ENCODE peak calls at places on chromosomes 11 and 22, in six cellular contexts. One of them, this sample, is unnamed.

GRCh38 chr11:8025816-8026215 is 38.7 kb downstream of the EIF3F start:
- DNase-seq in stimulated activated CD4-positive, alpha-beta T cell treated with anti-CD3 and anti-CD28 coated beads, Interleukin-4, amount 100 ng/mL, for 1 hour: no peak
- DNase-seq in epithelial cell of esophagus: peak; percentile 36
- DNase-seq in small intestine: no peak
- DNase-seq in NCI-H1105 treated with DMSO at 0.1 percent for 48 hours: no peak
- DNase-seq in iris pigment epithelial cell: peak; percentile 80
- DNase-seq in this sample: no peak

GRCh38 chr22:29346659-29347058 is 31.2 kb upstream of the RASL10A start:
- DNase-seq in NCI-H1105 treated with DMSO at 0.1 percent for 48 hours: no peak
- DNase-seq in iris pigment epithelial cell: no peak
- DNase-seq in stimulated activated CD4-positive, alpha-beta T cell treated with anti-CD3 and anti-CD28 coated beads, Interleukin-4, amount 100 ng/mL, for 1 hour: no peak
- DNase-seq in small intestine: no peak
- DNase-seq in epithelial cell of esophagus: no peak
- DNase-seq in this sample: no peak

GRCh38 chr22:27730649-27731433 is 70.7 kb downstream of the MN1 start:
- DNase-seq in NCI-H1105 treated with DMSO at 0.1 percent for 48 hours: no peak
- DNase-seq in stimulated activated CD4-positive, alpha-beta T cell treated with anti-CD3 and anti-CD28 coated beads, Interleukin-4, amount 100 ng/mL, for 1 hour: no peak
- DNase-seq in epithelial cell of esophagus: no peak
- DNase-seq in small intestine: no peak
- DNase-seq in iris pigment epithelial cell: no peak
- DNase-seq in this sample: no peak

GRCh38 chr22:31313366-31314147 is 21.3 kb upstream of the PIK3IP1 start:
- DNase-seq in NCI-H1105 treated with DMSO at 0.1 percent for 48 hours: peak; percentile 95
- DNase-seq in epithelial cell of esophagus: peak; percentile 95
- DNase-seq in iris pigment epithelial cell: peak; percentile 48
- DNase-seq in stimulated activated CD4-positive, alpha-beta T cell treated with anti-CD3 and anti-CD28 coated beads, Interleukin-4, amount 100 ng/mL, for 1 hour: peak; percentile 65
- DNase-seq in small intestine: peak; percentile 73
- DNase-seq in this sample: peak; percentile 61

GRCh38 chr11:82225930-82226329 is 507.7 kb downstream of the FAM181B start:
- DNase-seq in stimulated activated CD4-positive, alpha-beta T cell treated with anti-CD3 and anti-CD28 coated beads, Interleukin-4, amount 100 ng/mL, for 1 hour: no peak
- DNase-seq in small intestine: no peak
- DNase-seq in iris pigment epithelial cell: no peak
- DNase-seq in epithelial cell of esophagus: peak; percentile 4
- DNase-seq in NCI-H1105 treated with DMSO at 0.1 percent for 48 hours: peak; percentile 63
- DNase-seq in this sample: no peak

GRCh38 chr11:57458410-57459111 is 1.8 kb upstream of the RTN4RL2 start:
- DNase-seq in stimulated activated CD4-positive, alpha-beta T cell treated with anti-CD3 and anti-CD28 coated beads, Interleukin-4, amount 100 ng/mL, for 1 hour: peak; percentile 76
- DNase-seq in epithelial cell of esophagus: no peak
- DNase-seq in small intestine: no peak
- DNase-seq in NCI-H1105 treated with DMSO at 0.1 percent for 48 hours: peak; percentile 39
- DNase-seq in iris pigment epithelial cell: no peak
- DNase-seq in this sample: peak; percentile 56

GRCh38 chr11:32385998-32386397 is 49.3 kb downstream of the WT1 start:
- DNase-seq in stimulated activated CD4-positive, alpha-beta T cell treated with anti-CD3 and anti-CD28 coated beads, Interleukin-4, amount 100 ng/mL, for 1 hour: no peak
- DNase-seq in epithelial cell of esophagus: peak; percentile 60
- DNase-seq in NCI-H1105 treated with DMSO at 0.1 percent for 48 hours: peak; percentile 3
- DNase-seq in small intestine: peak; percentile 25
- DNase-seq in iris pigment epithelial cell: peak; percentile 51
- DNase-seq in this sample: peak; percentile 40

GRCh38 chr11:12827929-12828812 is 153.9 kb downstream of the TEAD1 start:
- DNase-seq in NCI-H1105 treated with DMSO at 0.1 percent for 48 hours: peak; percentile 98
- DNase-seq in epithelial cell of esophagus: peak; percentile 68
- DNase-seq in small intestine: peak; percentile 74
- DNase-seq in stimulated activated CD4-positive, alpha-beta T cell treated with anti-CD3 and anti-CD28 coated beads, Interleukin-4, amount 100 ng/mL, for 1 hour: no peak
- DNase-seq in iris pigment epithelial cell: peak; percentile 80
- DNase-seq in this sample: peak; percentile 70

GRCh38 chr11:74460481-74461154 is 6.7 kb downstream of the KCNE3 start:
- DNase-seq in NCI-H1105 treated with DMSO at 0.1 percent for 48 hours: no peak
- DNase-seq in epithelial cell of esophagus: peak; percentile 19
- DNase-seq in iris pigment epithelial cell: peak; percentile 78
- DNase-seq in stimulated activated CD4-positive, alpha-beta T cell treated with anti-CD3 and anti-CD28 coated beads, Interleukin-4, amount 100 ng/mL, for 1 hour: no peak
- DNase-seq in small intestine: no peak
- DNase-seq in this sample: no peak

GRCh38 chr11:12724301-12725046 is 50.3 kb downstream of the TEAD1 start:
- DNase-seq in iris pigment epithelial cell: peak; percentile 96
- DNase-seq in small intestine: peak; percentile 96
- DNase-seq in stimulated activated CD4-positive, alpha-beta T cell treated with anti-CD3 and anti-CD28 coated beads, Interleukin-4, amount 100 ng/mL, for 1 hour: no peak
- DNase-seq in epithelial cell of esophagus: peak; percentile 96
- DNase-seq in NCI-H1105 treated with DMSO at 0.1 percent for 48 hours: peak; percentile 99
- DNase-seq in this sample: peak; percentile 90

GRCh38 chr22:17779286-17780115 is 5.2 kb upstream of the BID start:
- DNase-seq in iris pigment epithelial cell: no peak
- DNase-seq in small intestine: no peak
- DNase-seq in NCI-H1105 treated with DMSO at 0.1 percent for 48 hours: no peak
- DNase-seq in stimulated activated CD4-positive, alpha-beta T cell treated with anti-CD3 and anti-CD28 coated beads, Interleukin-4, amount 100 ng/mL, for 1 hour: no peak
- DNase-seq in epithelial cell of esophagus: no peak
- DNase-seq in this sample: no peak

GRCh38 chr11:46359936-46360335 is 12.7 kb downstream of the DGKZ start:
- DNase-seq in iris pigment epithelial cell: no peak
- DNase-seq in NCI-H1105 treated with DMSO at 0.1 percent for 48 hours: no peak
- DNase-seq in small intestine: no peak
- DNase-seq in epithelial cell of esophagus: no peak
- DNase-seq in stimulated activated CD4-positive, alpha-beta T cell treated with anti-CD3 and anti-CD28 coated beads, Interleukin-4, amount 100 ng/mL, for 1 hour: no peak
- DNase-seq in this sample: no peak

GRCh38 chr11:6635082-6635932 is 16.1 kb upstream of the TPP1 start:
- DNase-seq in iris pigment epithelial cell: no peak
- DNase-seq in small intestine: peak; percentile 83
- DNase-seq in NCI-H1105 treated with DMSO at 0.1 percent for 48 hours: no peak
- DNase-seq in stimulated activated CD4-positive, alpha-beta T cell treated with anti-CD3 and anti-CD28 coated beads, Interleukin-4, amount 100 ng/mL, for 1 hour: no peak
- DNase-seq in epithelial cell of esophagus: no peak
- DNase-seq in this sample: no peak

GRCh38 chr22:28885939-28886338 is 2.6 kb downstream of the ZNRF3 start:
- DNase-seq in iris pigment epithelial cell: no peak
- DNase-seq in small intestine: peak; percentile 89
- DNase-seq in NCI-H1105 treated with DMSO at 0.1 percent for 48 hours: no peak
- DNase-seq in stimulated activated CD4-positive, alpha-beta T cell treated with anti-CD3 and anti-CD28 coated beads, Interleukin-4, amount 100 ng/mL, for 1 hour: no peak
- DNase-seq in epithelial cell of esophagus: no peak
- DNase-seq in this sample: no peak

GRCh38 chr11:104637652-104638170 is 260.5 kb downstream of the CASP12 start:
- DNase-seq in epithelial cell of esophagus: no peak
- DNase-seq in NCI-H1105 treated with DMSO at 0.1 percent for 48 hours: no peak
- DNase-seq in stimulated activated CD4-positive, alpha-beta T cell treated with anti-CD3 and anti-CD28 coated beads, Interleukin-4, amount 100 ng/mL, for 1 hour: no peak
- DNase-seq in iris pigment epithelial cell: peak; percentile 55
- DNase-seq in small intestine: no peak
- DNase-seq in this sample: no peak

GRCh38 chr11:117866526-117866925 is 9.9 kb downstream of the FXYD6 start:
- DNase-seq in iris pigment epithelial cell: no peak
- DNase-seq in small intestine: no peak
- DNase-seq in epithelial cell of esophagus: no peak
- DNase-seq in NCI-H1105 treated with DMSO at 0.1 percent for 48 hours: no peak
- DNase-seq in stimulated activated CD4-positive, alpha-beta T cell treated with anti-CD3 and anti-CD28 coated beads, Interleukin-4, amount 100 ng/mL, for 1 hour: no peak
- DNase-seq in this sample: no peak

GRCh38 chr22:40006641-40007040 is 11.9 kb downstream of the FAM83F start:
- DNase-seq in iris pigment epithelial cell: no peak
- DNase-seq in small intestine: no peak
- DNase-seq in NCI-H1105 treated with DMSO at 0.1 percent for 48 hours: no peak
- DNase-seq in epithelial cell of esophagus: no peak
- DNase-seq in stimulated activated CD4-positive, alpha-beta T cell treated with anti-CD3 and anti-CD28 coated beads, Interleukin-4, amount 100 ng/mL, for 1 hour: no peak
- DNase-seq in this sample: no peak

GRCh38 chr22:46737105-46737975 is 712 bp downstream of the CERK start:
- DNase-seq in small intestine: no peak
- DNase-seq in stimulated activated CD4-positive, alpha-beta T cell treated with anti-CD3 and anti-CD28 coated beads, Interleukin-4, amount 100 ng/mL, for 1 hour: peak; percentile 49
- DNase-seq in NCI-H1105 treated with DMSO at 0.1 percent for 48 hours: no peak
- DNase-seq in iris pigment epithelial cell: peak; percentile 54
- DNase-seq in epithelial cell of esophagus: peak; percentile 36
- DNase-seq in this sample: no peak

GRCh38 chr11:76270387-76270786 is 64.1 kb upstream of the WNT11 start:
- DNase-seq in stimulated activated CD4-positive, alpha-beta T cell treated with anti-CD3 and anti-CD28 coated beads, Interleukin-4, amount 100 ng/mL, for 1 hour: no peak
- DNase-seq in iris pigment epithelial cell: peak; percentile 9
- DNase-seq in small intestine: no peak
- DNase-seq in NCI-H1105 treated with DMSO at 0.1 percent for 48 hours: peak; percentile 65
- DNase-seq in epithelial cell of esophagus: peak; percentile 59
- DNase-seq in this sample: peak; percentile 63

GRCh38 chr11:28072321-28072720 is 35.6 kb downstream of the KIF18A start:
- DNase-seq in small intestine: no peak
- DNase-seq in NCI-H1105 treated with DMSO at 0.1 percent for 48 hours: no peak
- DNase-seq in stimulated activated CD4-positive, alpha-beta T cell treated with anti-CD3 and anti-CD28 coated beads, Interleukin-4, amount 100 ng/mL, for 1 hour: no peak
- DNase-seq in epithelial cell of esophagus: no peak
- DNase-seq in iris pigment epithelial cell: peak; percentile 65
- DNase-seq in this sample: no peak

GRCh38 chr22:36510966-36511881 is 4.4 kb upstream of the FOXRED2 start:
- DNase-seq in stimulated activated CD4-positive, alpha-beta T cell treated with anti-CD3 and anti-CD28 coated beads, Interleukin-4, amount 100 ng/mL, for 1 hour: peak; percentile 36
- DNase-seq in small intestine: peak; percentile 40
- DNase-seq in NCI-H1105 treated with DMSO at 0.1 percent for 48 hours: peak; percentile 12
- DNase-seq in iris pigment epithelial cell: peak; percentile 64
- DNase-seq in epithelial cell of esophagus: peak; percentile 62
- DNase-seq in this sample: peak; percentile 34

This sample was measured in NCI-H1417.